ENCODE peak calls at places on chromosomes 16 and 17, in seven cellular contexts. O is retinal pigment epithelial cell; G is activated CD8-positive, alpha-beta T cell treated with anti-CD3 and anti-CD28 coated beads for 36 hours; X is Kasumi-1; V is KG1; K is stimulated activated CD8-positive, alpha-beta memory T cell treated with anti-CD3 and anti-CD28 coated beads, Interleukin-4, amount 100 ng/mL, for 1 hour; N is activated CD4-positive, alpha-beta T cell treated with anti-CD3 and anti-CD28 coated beads, Interleukin-2, amount 50 U/mL, for 1 hour. U is an unnamed sample.

GRCh38 chr16:2472488-2472864 is 1.4 kb downstream of the NTN3 start:
- DNase-seq in O (no peak), K (no peak), N (no peak), V (no peak), X (no peak), G (no peak), U (no peak)

GRCh38 chr16:12341423-12341822 is 364.9 kb downstream of the SNX29 start:
- DNase-seq in V (no peak), G (no peak), N (no peak), K (no peak), O (no peak), X (no peak), U (no peak)

GRCh38 chr17:76243826-76244679 is 3.8 kb upstream of the RNF157 start:
- DNase-seq in N (no peak), O (no peak), K (no peak), V (no peak), X (peak), G (peak), U (no peak)

GRCh38 chr17:27793168-27793905 is 7.0 kb downstream of the NOS2 start:
- DNase-seq in O (no peak), X (no peak), V (no peak), G (no peak), N (no peak), K (no peak), U (no peak)

GRCh38 chr16:57852189-57852588 is 49.9 kb upstream of the KIFC3 start:
- DNase-seq in G (no peak), K (no peak), O (no peak), V (no peak), N (no peak), X (no peak), U (no peak)

GRCh38 chr17:80692931-80693467 is 148.4 kb downstream of the RPTOR start:
- DNase-seq in V (no peak), N (no peak), G (no peak), X (no peak), K (no peak), O (no peak), U (no peak)

GRCh38 chr16:31377210-31377903 is 15.8 kb upstream of the ITGAD start:
- DNase-seq in V (no peak), N (no peak), O (no peak), K (no peak), X (no peak), G (no peak), U (no peak)

GRCh38 chr16:15498427-15499175 is 64.2 kb downstream of the BMERB1 start:
- DNase-seq in G (no peak), N (no peak), O (no peak), K (no peak), X (no peak), V (no peak), U (no peak)

GRCh38 chr17:57986841-57987581 is 1.0 kb downstream of the VEZF1 start:
- DNase-seq in K (peak), O (peak), G (peak), N (peak), V (peak), X (peak), U (no peak)

GRCh38 chr16:20042848-20043247 is 30.8 kb downstream of the GPR139 start:
- DNase-seq in X (no peak), N (no peak), V (no peak), O (no peak), K (no peak), G (no peak), U (no peak)

GRCh38 chr17:7184091-7184488 is 4.9 kb upstream of the ASGR1 start:
- DNase-seq in V (no peak), K (no peak), G (no peak), X (no peak), O (no peak), N (no peak), U (no peak)

GRCh38 chr16:66958857-66959644 is 2.0 kb upstream of the CES3 start:
- DNase-seq in V (no peak), N (no peak), K (no peak), O (no peak), G (no peak), X (no peak), U (no peak)

GRCh38 chr16:84518804-84519341 is 14.4 kb upstream of the MEAK7 start:
- DNase-seq in G (peak), K (peak), V (no peak), X (no peak), O (no peak), N (peak), U (no peak)

GRCh38 chr17:73369126-73369525 is 57.3 kb upstream of the CDC42EP4 start:
- DNase-seq in N (no peak), K (no peak), V (no peak), X (no peak), G (no peak), O (no peak), U (no peak)

GRCh38 chr17:17269926-17270773 is 10.9 kb downstream of the COPS3 start:
- DNase-seq in K (no peak), X (no peak), N (peak), G (peak), V (no peak), O (no peak), U (peak)

GRCh38 chr17:59757043-59757824 is 49.8 kb downstream of the VMP1 start:
- DNase-seq in N (no peak), K (no peak), V (no peak), X (no peak), O (no peak), G (no peak), U (no peak)

GRCh38 chr17:50207792-50208567 is 6.5 kb upstream of the COL1A1 start:
- DNase-seq in K (no peak), O (no peak), G (no peak), X (no peak), N (no peak), V (no peak), U (no peak)

GRCh38 chr17:6170349-6170748 is 100.2 kb downstream of the WSCD1 start:
- DNase-seq in X (no peak), G (peak), V (no peak), K (no peak), O (no peak), N (no peak), U (no peak)

GRCh38 chr17:6547336-6547735 is 9.0 kb downstream of the PITPNM3 start:
- DNase-seq in K (no peak), N (no peak), V (no peak), G (no peak), O (no peak), X (no peak), U (no peak)

GRCh38 chr17:7263071-7263800 is 958 bp upstream of the CLDN7 start:
- DNase-seq in X (no peak), G (peak), K (no peak), N (no peak), V (no peak), O (no peak), U (no peak)